ENCODE peak calls at places on chromosome 1, in eight cellular contexts. One of them, this sample, is unnamed.

GRCh38 chr1:221840511-221841243 is 98.8 kb upstream of the DUSP10 start:
- DNase-seq in uterus: no peak
- DNase-seq in thoracic aorta: no peak
- DNase-seq in heart right ventricle: no peak
- DNase-seq in CD8-positive, alpha-beta T cell: no peak
- DNase-seq in cardiac muscle cell: no peak
- DNase-seq in neural crest cell: no peak
- DNase-seq in A549: peak
- DNase-seq in this sample: no peak

GRCh38 chr1:68015369-68015768 is 35.1 kb downstream of the DIRAS3 start:
- DNase-seq in uterus: no peak
- DNase-seq in thoracic aorta: no peak
- DNase-seq in heart right ventricle: no peak
- DNase-seq in CD8-positive, alpha-beta T cell: no peak
- DNase-seq in cardiac muscle cell: peak
- DNase-seq in neural crest cell: no peak
- DNase-seq in A549: no peak
- DNase-seq in this sample: no peak

GRCh38 chr1:179870870-179871269 is 6.7 kb downstream of the TOR1AIP2 start:
- DNase-seq in uterus: no peak
- DNase-seq in thoracic aorta: no peak
- DNase-seq in heart right ventricle: no peak
- DNase-seq in CD8-positive, alpha-beta T cell: no peak
- DNase-seq in cardiac muscle cell: no peak
- DNase-seq in neural crest cell: no peak
- DNase-seq in A549: no peak
- DNase-seq in this sample: no peak

GRCh38 chr1:171441278-171441677 is 44.1 kb upstream of the PRRC2C start:
- DNase-seq in uterus: no peak
- DNase-seq in thoracic aorta: no peak
- DNase-seq in heart right ventricle: no peak
- DNase-seq in CD8-positive, alpha-beta T cell: no peak
- DNase-seq in cardiac muscle cell: no peak
- DNase-seq in neural crest cell: no peak
- DNase-seq in A549: peak
- DNase-seq in this sample: no peak

GRCh38 chr1:226664413-226665101 is 74.5 kb downstream of the ITPKB start:
- DNase-seq in uterus: peak
- DNase-seq in thoracic aorta: peak
- DNase-seq in heart right ventricle: peak
- DNase-seq in CD8-positive, alpha-beta T cell: no peak
- DNase-seq in cardiac muscle cell: no peak
- DNase-seq in neural crest cell: no peak
- DNase-seq in A549: no peak
- DNase-seq in this sample: no peak

GRCh38 chr1:12040457-12041051 is 21.3 kb downstream of the MIIP start:
- DNase-seq in uterus: peak
- DNase-seq in thoracic aorta: no peak
- DNase-seq in heart right ventricle: no peak
- DNase-seq in CD8-positive, alpha-beta T cell: no peak
- DNase-seq in cardiac muscle cell: no peak
- DNase-seq in neural crest cell: no peak
- DNase-seq in A549: peak
- DNase-seq in this sample: no peak

GRCh38 chr1:209376774-209377173 is 206.7 kb upstream of the CAMK1G start:
- DNase-seq in uterus: no peak
- DNase-seq in thoracic aorta: no peak
- DNase-seq in heart right ventricle: no peak
- DNase-seq in CD8-positive, alpha-beta T cell: no peak
- DNase-seq in cardiac muscle cell: no peak
- DNase-seq in neural crest cell: no peak
- DNase-seq in A549: no peak
- DNase-seq in this sample: no peak

GRCh38 chr1:13573586-13573985 is 10.0 kb upstream of the PDPN start:
- DNase-seq in uterus: no peak
- DNase-seq in thoracic aorta: no peak
- DNase-seq in heart right ventricle: no peak
- DNase-seq in CD8-positive, alpha-beta T cell: no peak
- DNase-seq in cardiac muscle cell: no peak
- DNase-seq in neural crest cell: no peak
- DNase-seq in A549: no peak
- DNase-seq in this sample: no peak

GRCh38 chr1:206470692-206471414 is 577 bp downstream of the IKBKE start:
- DNase-seq in uterus: no peak
- DNase-seq in thoracic aorta: no peak
- DNase-seq in heart right ventricle: no peak
- DNase-seq in CD8-positive, alpha-beta T cell: no peak
- DNase-seq in cardiac muscle cell: peak
- DNase-seq in neural crest cell: no peak
- DNase-seq in A549: no peak
- DNase-seq in this sample: no peak

GRCh38 chr1:161738627-161739287 is 10.8 kb upstream of the DUSP12 start:
- DNase-seq in uterus: no peak
- DNase-seq in thoracic aorta: no peak
- DNase-seq in heart right ventricle: peak
- DNase-seq in CD8-positive, alpha-beta T cell: no peak
- DNase-seq in cardiac muscle cell: peak
- DNase-seq in neural crest cell: no peak
- DNase-seq in A549: peak
- DNase-seq in this sample: no peak

GRCh38 chr1:57058652-57059501 is 93.1 kb upstream of the C8B start:
- DNase-seq in uterus: no peak
- DNase-seq in thoracic aorta: no peak
- DNase-seq in heart right ventricle: peak
- DNase-seq in CD8-positive, alpha-beta T cell: no peak
- DNase-seq in cardiac muscle cell: no peak
- DNase-seq in neural crest cell: no peak
- DNase-seq in A549: no peak
- DNase-seq in this sample: no peak

GRCh38 chr1:170666661-170667060 is 2.7 kb downstream of the PRRX1 start:
- DNase-seq in uterus: peak
- DNase-seq in thoracic aorta: no peak
- DNase-seq in heart right ventricle: no peak
- DNase-seq in CD8-positive, alpha-beta T cell: no peak
- DNase-seq in cardiac muscle cell: no peak
- DNase-seq in neural crest cell: no peak
- DNase-seq in A549: no peak
- DNase-seq in this sample: no peak

GRCh38 chr1:218930879-218931278 is 242.8 kb upstream of the LYPLAL1 start:
- DNase-seq in uterus: no peak
- DNase-seq in thoracic aorta: no peak
- DNase-seq in heart right ventricle: no peak
- DNase-seq in CD8-positive, alpha-beta T cell: no peak
- DNase-seq in cardiac muscle cell: no peak
- DNase-seq in neural crest cell: no peak
- DNase-seq in A549: peak
- DNase-seq in this sample: no peak

GRCh38 chr1:15836772-15837669 is 10.5 kb upstream of the SPEN start:
- DNase-seq in uterus: peak
- DNase-seq in thoracic aorta: no peak
- DNase-seq in heart right ventricle: peak
- DNase-seq in CD8-positive, alpha-beta T cell: peak
- DNase-seq in cardiac muscle cell: no peak
- DNase-seq in neural crest cell: no peak
- DNase-seq in A549: no peak
- DNase-seq in this sample: no peak

GRCh38 chr1:91847851-91848250 is 38.1 kb downstream of the TGFBR3 start:
- DNase-seq in uterus: no peak
- DNase-seq in thoracic aorta: no peak
- DNase-seq in heart right ventricle: no peak
- DNase-seq in CD8-positive, alpha-beta T cell: no peak
- DNase-seq in cardiac muscle cell: no peak
- DNase-seq in neural crest cell: no peak
- DNase-seq in A549: no peak
- DNase-seq in this sample: no peak

GRCh38 chr1:15691434-15692032 is 7.4 kb downstream of the PLEKHM2 start:
- DNase-seq in uterus: no peak
- DNase-seq in thoracic aorta: no peak
- DNase-seq in heart right ventricle: peak
- DNase-seq in CD8-positive, alpha-beta T cell: no peak
- DNase-seq in cardiac muscle cell: peak
- DNase-seq in neural crest cell: no peak
- DNase-seq in A549: no peak
- DNase-seq in this sample: no peak

GRCh38 chr1:202291961-202292712 is 49.6 kb downstream of the UBE2T start:
- DNase-seq in uterus: no peak
- DNase-seq in thoracic aorta: peak
- DNase-seq in heart right ventricle: peak
- DNase-seq in CD8-positive, alpha-beta T cell: no peak
- DNase-seq in cardiac muscle cell: no peak
- DNase-seq in neural crest cell: no peak
- DNase-seq in A549: peak
- DNase-seq in this sample: no peak

GRCh38 chr1:41678141-41678878 is 193.8 kb upstream of the EDN2 start:
- DNase-seq in uterus: no peak
- DNase-seq in thoracic aorta: no peak
- DNase-seq in heart right ventricle: peak
- DNase-seq in CD8-positive, alpha-beta T cell: no peak
- DNase-seq in cardiac muscle cell: no peak
- DNase-seq in neural crest cell: no peak
- DNase-seq in A549: no peak
- DNase-seq in this sample: no peak

GRCh38 chr1:226400519-226401406 is 7.1 kb downstream of the PARP1 start:
- DNase-seq in uterus: no peak
- DNase-seq in thoracic aorta: no peak
- DNase-seq in heart right ventricle: no peak
- DNase-seq in CD8-positive, alpha-beta T cell: no peak
- DNase-seq in cardiac muscle cell: no peak
- DNase-seq in neural crest cell: no peak
- DNase-seq in A549: no peak
- DNase-seq in this sample: no peak

GRCh38 chr1:228004331-228004871 is 2.4 kb upstream of the WNT3A start:
- DNase-seq in uterus: peak
- DNase-seq in thoracic aorta: no peak
- DNase-seq in heart right ventricle: no peak
- DNase-seq in CD8-positive, alpha-beta T cell: no peak
- DNase-seq in cardiac muscle cell: peak
- DNase-seq in neural crest cell: no peak
- DNase-seq in A549: peak
- DNase-seq in this sample: peak

GRCh38 chr1:198598796-198599321 is 40.0 kb upstream of the PTPRC start:
- DNase-seq in uterus: no peak
- DNase-seq in thoracic aorta: no peak
- DNase-seq in heart right ventricle: no peak
- DNase-seq in CD8-positive, alpha-beta T cell: no peak
- DNase-seq in cardiac muscle cell: no peak
- DNase-seq in neural crest cell: no peak
- DNase-seq in A549: no peak
- DNase-seq in this sample: no peak

GRCh38 chr1:46174448-46175231 is at the start of gene TSPAN1:
- DNase-seq in uterus: peak
- DNase-seq in thoracic aorta: no peak
- DNase-seq in heart right ventricle: no peak
- DNase-seq in CD8-positive, alpha-beta T cell: no peak
- DNase-seq in cardiac muscle cell: no peak
- DNase-seq in neural crest cell: no peak
- DNase-seq in A549: no peak
- DNase-seq in this sample: no peak

GRCh38 chr1:202888204-202888506 is 794 bp downstream of the RABIF start:
- DNase-seq in uterus: no peak
- DNase-seq in thoracic aorta: no peak
- DNase-seq in heart right ventricle: no peak
- DNase-seq in CD8-positive, alpha-beta T cell: no peak
- DNase-seq in cardiac muscle cell: no peak
- DNase-seq in neural crest cell: no peak
- DNase-seq in A549: no peak
- DNase-seq in this sample: no peak

GRCh38 chr1:211182746-211183145 is 48.8 kb upstream of the KCNH1 start:
- DNase-seq in uterus: no peak
- DNase-seq in thoracic aorta: no peak
- DNase-seq in heart right ventricle: no peak
- DNase-seq in CD8-positive, alpha-beta T cell: no peak
- DNase-seq in cardiac muscle cell: no peak
- DNase-seq in neural crest cell: no peak
- DNase-seq in A549: no peak
- DNase-seq in this sample: no peak

GRCh38 chr1:211183924-211184323 is 50.0 kb upstream of the KCNH1 start:
- DNase-seq in uterus: no peak
- DNase-seq in thoracic aorta: no peak
- DNase-seq in heart right ventricle: no peak
- DNase-seq in CD8-positive, alpha-beta T cell: no peak
- DNase-seq in cardiac muscle cell: no peak
- DNase-seq in neural crest cell: no peak
- DNase-seq in A549: no peak
- DNase-seq in this sample: no peak
- TF ChIP-seq CTCF in uterus: no peak
- TF ChIP-seq CTCF in thoracic aorta: no peak
- TF ChIP-seq CTCF in heart right ventricle: no peak
- TF ChIP-seq CTCF in CD8-positive, alpha-beta T cell: no peak
- TF ChIP-seq CTCF in cardiac muscle cell: no peak
- TF ChIP-seq CTCF in neural crest cell: no peak
- TF ChIP-seq CTCF in A549: no peak
- TF ChIP-seq CTCF in this sample: no peak

DNA sequence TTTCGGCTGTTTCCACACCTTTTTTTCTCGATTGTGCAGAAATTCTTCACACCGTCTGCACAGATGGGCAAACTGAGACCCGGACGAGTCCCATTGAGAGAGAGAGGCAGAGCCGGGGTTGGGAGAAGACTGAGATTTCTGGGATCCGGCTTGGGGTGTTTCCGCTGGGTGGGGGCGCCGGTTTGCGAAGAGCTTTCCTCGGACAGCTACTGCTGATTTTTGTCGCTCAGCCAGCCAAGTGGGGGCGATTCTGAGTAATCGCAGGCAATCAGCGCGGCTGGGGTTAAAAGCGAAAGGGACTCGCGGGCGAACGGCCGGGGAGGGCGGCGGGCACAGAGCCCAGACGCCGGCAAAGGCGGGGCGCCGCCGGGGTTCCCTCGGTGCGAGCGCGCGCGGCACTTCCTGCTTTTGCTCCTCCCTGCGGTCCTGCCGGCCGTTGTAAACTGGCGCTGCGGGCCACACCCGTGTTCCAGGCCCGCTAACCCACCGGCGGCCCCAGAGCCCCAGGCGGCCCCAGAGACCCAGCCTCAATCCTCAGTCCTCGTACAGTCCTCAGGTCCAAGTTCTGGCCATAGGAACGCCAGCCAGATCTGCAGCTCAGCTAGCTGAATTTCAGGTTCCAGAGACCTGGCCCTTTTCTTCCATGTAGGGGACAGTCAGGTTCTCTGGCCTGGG is 32.4 kb upstream of the JUN start:
- DNase-seq in uterus: peak
- DNase-seq in thoracic aorta: peak
- DNase-seq in heart right ventricle: peak
- DNase-seq in CD8-positive, alpha-beta T cell: peak
- DNase-seq in cardiac muscle cell: peak
- DNase-seq in neural crest cell: peak
- DNase-seq in A549: peak
- DNase-seq in this sample: peak
- TF ChIP-seq CTCF in uterus: no peak
- TF ChIP-seq CTCF in thoracic aorta: no peak
- TF ChIP-seq CTCF in heart right ventricle: no peak
- TF ChIP-seq CTCF in CD8-positive, alpha-beta T cell: no peak
- TF ChIP-seq CTCF in cardiac muscle cell: no peak
- TF ChIP-seq CTCF in neural crest cell: peak
- TF ChIP-seq CTCF in A549: no peak
- TF ChIP-seq CTCF in this sample: no peak

GRCh38 chr1:215682232-215682631 is 115.1 kb downstream of the KCTD3 start:
- DNase-seq in uterus: no peak
- DNase-seq in thoracic aorta: no peak
- DNase-seq in heart right ventricle: no peak
- DNase-seq in CD8-positive, alpha-beta T cell: no peak
- DNase-seq in cardiac muscle cell: no peak
- DNase-seq in neural crest cell: no peak
- DNase-seq in A549: peak
- DNase-seq in this sample: no peak
- TF ChIP-seq CTCF in uterus: no peak
- TF ChIP-seq CTCF in thoracic aorta: no peak
- TF ChIP-seq CTCF in heart right ventricle: no peak
- TF ChIP-seq CTCF in CD8-positive, alpha-beta T cell: no peak
- TF ChIP-seq CTCF in cardiac muscle cell: no peak
- TF ChIP-seq CTCF in neural crest cell: peak
- TF ChIP-seq CTCF in A549: no peak
- TF ChIP-seq CTCF in this sample: no peak

GRCh38 chr1:155966135-155966534 is 12.2 kb downstream of the ARHGEF2 start:
- DNase-seq in uterus: no peak
- DNase-seq in thoracic aorta: no peak
- DNase-seq in heart right ventricle: no peak
- DNase-seq in CD8-positive, alpha-beta T cell: no peak
- DNase-seq in cardiac muscle cell: no peak
- DNase-seq in neural crest cell: no peak
- DNase-seq in A549: no peak
- DNase-seq in this sample: no peak
- TF ChIP-seq CTCF in uterus: no peak
- TF ChIP-seq CTCF in thoracic aorta: no peak
- TF ChIP-seq CTCF in heart right ventricle: no peak
- TF ChIP-seq CTCF in CD8-positive, alpha-beta T cell: no peak
- TF ChIP-seq CTCF in cardiac muscle cell: peak
- TF ChIP-seq CTCF in neural crest cell: no peak
- TF ChIP-seq CTCF in A549: no peak
- TF ChIP-seq CTCF in this sample: no peak